ENCODE peak calls at places on chromosomes 1 and 21, in five cellular contexts. P, C, V, K and S are unnamed samples. For H3K36me3, the result is how much of the 10 kb centered on the place peaks cover.

GRCh38 chr1:216331211-216331610 is 92.0 kb downstream of the USH2A start:
- DNase-seq in C (no peak), P (no peak), V (no peak), K (no peak), S (no peak)

GRCh38 chr1:2606806-2607680 is 20.5 kb downstream of the PRXL2B start:
- DNase-seq in K (no peak), P (no peak), V (no peak), C (no peak), S (no peak)

GRCh38 chr21:35476616-35477395 is 427.7 kb upstream of the RUNX1 start:
- DNase-seq in P (no peak), K (no peak), V (no peak), C (peak), S (no peak)

GRCh38 chr1:58549231-58549958 is 2.9 kb upstream of the OMA1 start:
- DNase-seq in C (no peak), P (no peak), V (no peak), K (no peak), S (no peak)

GRCh38 chr1:147509786-147510360 is 31.4 kb upstream of the BCL9 start:
- DNase-seq in C (peak), P (no peak), V (no peak), K (peak), S (no peak)

GRCh38 chr21:35136586-35137254 is 87.6 kb upstream of the RUNX1 start:
- DNase-seq in C (peak), K (no peak), V (no peak), P (no peak), S (no peak)

GRCh38 chr1:18949689-18950414 is 6.6 kb downstream of the IFFO2 start:
- DNase-seq in C (peak), V (no peak), K (no peak), P (no peak), S (peak)

GRCh38 chr21:45036630-45037029 is 37.8 kb upstream of the ADARB1 start:
- DNase-seq in V (peak), C (no peak), K (no peak), P (no peak), S (no peak)

GRCh38 chr1:98053471-98054366 is 132.9 kb upstream of the DPYD start:
- DNase-seq in P (peak), V (peak), K (peak), C (peak), S (peak)

GRCh38 chr21:44331650-44332306 is 7.4 kb downstream of the CFAP410 start:
- DNase-seq in K (no peak), V (no peak), C (no peak), P (no peak), S (no peak)

GRCh38 chr1:222009105-222009730 is 267.3 kb upstream of the DUSP10 start:
- DNase-seq in C (peak), K (no peak), P (no peak), V (peak), S (peak)

GRCh38 chr1:242017580-242018233 is 18.8 kb upstream of the MAP1LC3C start:
- DNase-seq in K (peak), P (no peak), C (peak), V (peak), S (peak)

GRCh38 chr1:20184481-20184900 is 1.4 kb upstream of the UBXN10 start:
- DNase-seq in P (peak), V (no peak), C (no peak), K (no peak), S (no peak)

GRCh38 chr21:26147535-26147934 is 23.0 kb downstream of the APP start:
- DNase-seq in V (no peak), P (no peak), C (no peak), K (no peak), S (no peak)

GRCh38 chr1:43447891-43448708 is 5.6 kb downstream of the HYI start:
- DNase-seq in K (no peak), V (no peak), P (peak), C (no peak), S (no peak)

GRCh38 chr1:19317126-19317910 is 5.2 kb downstream of the SLC66A1 start:
- DNase-seq in C (no peak), K (no peak), P (no peak), V (no peak), S (no peak)

GRCh38 chr21:44090332-44090731 is 16.9 kb upstream of the PWP2 start:
- DNase-seq in V (peak), P (peak), C (no peak), K (no peak), S (no peak)

GRCh38 chr1:182993746-182994145 is 29.5 kb upstream of the LAMC1 start:
- DNase-seq in P (no peak), K (no peak), V (no peak), C (no peak), S (no peak)

GRCh38 chr1:94801919-94802546 is 18.1 kb upstream of the SLC44A3 start:
- DNase-seq in P (no peak), C (peak), V (peak), K (peak), S (no peak)

GRCh38 chr21:36109868-36110267 is 25.0 kb upstream of the CBR3 start:
- DNase-seq in P (no peak), C (no peak), V (no peak), K (no peak), S (no peak)

DNA sequence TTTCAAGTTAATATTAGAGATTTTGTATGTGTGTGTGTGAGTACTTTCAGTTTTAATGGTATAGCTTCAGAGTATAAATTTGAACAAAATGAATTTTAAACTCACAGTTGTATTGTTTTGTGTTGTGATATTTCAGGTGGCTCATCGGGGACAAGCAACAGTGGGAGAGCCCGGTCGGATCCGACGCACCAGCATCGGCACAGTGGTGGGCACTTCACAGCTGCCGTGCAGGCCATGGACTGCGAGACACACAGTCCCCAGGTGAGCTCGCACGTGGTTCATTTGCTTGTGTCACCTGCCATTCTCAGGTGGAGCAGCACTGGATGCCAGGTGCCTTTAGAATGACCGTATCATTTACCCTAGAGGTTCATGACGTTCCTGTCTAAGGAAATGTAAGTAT is 139.4 kb downstream of the DYRK1A start:
- DNase-seq in K (no peak), V (no peak), P (no peak), C (no peak), S (no peak)
- H3K36me3 ChIP-seq in K (half or more), V (half or more), P (under half), C (half or more), S (under half)

DNA sequence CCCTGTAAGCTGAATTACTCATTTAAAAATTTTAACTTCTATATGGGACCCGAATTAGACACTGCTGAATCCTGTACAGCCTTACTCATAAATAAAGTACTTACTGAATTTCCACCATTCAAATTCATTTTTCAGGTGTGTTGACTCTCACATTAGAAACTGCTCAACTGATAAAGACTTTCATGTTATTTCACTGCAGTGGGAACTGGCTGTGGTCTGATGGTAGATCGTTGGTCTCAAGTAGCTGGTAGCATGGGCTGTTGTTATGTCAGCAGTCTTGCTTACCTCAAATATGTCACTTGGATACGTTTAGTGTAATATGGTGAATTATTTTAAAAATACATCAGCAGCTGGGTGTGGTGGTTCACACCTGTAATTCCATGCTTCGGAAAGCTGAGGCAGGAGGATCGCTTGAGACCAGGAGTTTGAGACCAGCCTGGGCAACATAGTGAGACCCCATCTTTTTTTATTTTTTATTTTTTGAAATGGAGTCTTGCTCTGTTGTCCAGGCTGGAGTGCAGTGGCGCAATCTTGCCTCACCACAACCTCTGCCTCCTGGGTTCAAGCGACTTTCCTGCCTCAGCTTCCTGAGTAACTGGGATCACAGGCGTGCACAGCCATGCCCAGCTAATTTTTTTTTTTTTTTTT is 10.4 kb downstream of the DEGS1 start:
- DNase-seq in K (no peak), V (no peak), P (no peak), C (no peak), S (no peak)
- H3K36me3 ChIP-seq in K (under half), V (half or more), P (under half), C (under half), S (under half)

DNA sequence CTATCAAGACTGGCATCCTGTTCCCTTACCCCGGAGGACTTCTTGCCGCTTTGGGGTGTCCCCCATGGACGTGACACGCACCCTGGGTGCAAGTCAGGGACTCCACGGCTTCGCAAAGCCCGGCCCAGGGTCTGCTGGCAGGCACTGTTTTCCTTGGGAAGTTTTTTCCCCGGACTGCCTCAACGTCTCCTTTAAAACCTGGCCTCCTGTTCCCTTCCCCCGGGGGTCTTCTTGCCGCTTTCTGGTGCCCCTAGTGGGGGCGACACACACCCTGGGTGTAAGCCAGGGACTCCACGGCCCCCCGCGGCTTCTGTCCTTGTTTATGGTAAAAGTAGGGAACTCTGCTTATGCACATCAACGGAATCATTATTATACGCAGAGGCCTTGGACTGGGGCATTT is 136.6 kb downstream of the LIPI start:
- DNase-seq in V (no peak), C (no peak), P (no peak), K (no peak), S (no peak)
- H3K36me3 ChIP-seq in V (under half), C (under half), P (under half), K (under half), S (under half)

DNA sequence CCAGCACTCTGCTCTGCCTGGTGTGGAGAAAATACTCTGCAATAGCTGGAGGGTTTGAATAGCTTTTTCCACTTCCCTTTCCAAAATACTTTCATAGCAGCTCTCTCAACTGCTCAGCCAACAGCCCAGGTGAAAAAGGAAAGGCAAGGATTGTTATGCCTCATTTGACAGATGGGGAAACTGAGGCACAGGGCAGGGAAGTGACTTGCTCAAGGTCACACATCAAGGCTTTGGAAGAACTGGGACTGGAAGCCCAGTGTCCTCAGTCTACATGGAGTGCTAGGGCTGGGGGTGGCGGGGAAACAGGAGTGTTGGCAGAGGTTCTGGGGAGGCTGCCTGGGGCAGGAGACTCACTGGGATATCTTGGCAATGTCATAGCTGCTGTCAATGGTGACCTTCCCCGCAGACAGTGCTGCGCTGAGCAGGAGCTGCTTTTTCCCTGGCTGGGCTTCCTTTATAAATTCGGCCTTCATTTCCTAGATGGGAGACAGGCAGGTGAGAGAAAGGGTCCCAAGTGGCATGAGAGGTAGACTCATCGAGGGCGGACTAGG is 4.1 kb downstream of the CHI3L1 start:
- DNase-seq in C (no peak), P (no peak), K (no peak), V (no peak), S (no peak)
- H3K36me3 ChIP-seq in C (under half), P (under half), K (under half), V (under half), S (under half)

DNA sequence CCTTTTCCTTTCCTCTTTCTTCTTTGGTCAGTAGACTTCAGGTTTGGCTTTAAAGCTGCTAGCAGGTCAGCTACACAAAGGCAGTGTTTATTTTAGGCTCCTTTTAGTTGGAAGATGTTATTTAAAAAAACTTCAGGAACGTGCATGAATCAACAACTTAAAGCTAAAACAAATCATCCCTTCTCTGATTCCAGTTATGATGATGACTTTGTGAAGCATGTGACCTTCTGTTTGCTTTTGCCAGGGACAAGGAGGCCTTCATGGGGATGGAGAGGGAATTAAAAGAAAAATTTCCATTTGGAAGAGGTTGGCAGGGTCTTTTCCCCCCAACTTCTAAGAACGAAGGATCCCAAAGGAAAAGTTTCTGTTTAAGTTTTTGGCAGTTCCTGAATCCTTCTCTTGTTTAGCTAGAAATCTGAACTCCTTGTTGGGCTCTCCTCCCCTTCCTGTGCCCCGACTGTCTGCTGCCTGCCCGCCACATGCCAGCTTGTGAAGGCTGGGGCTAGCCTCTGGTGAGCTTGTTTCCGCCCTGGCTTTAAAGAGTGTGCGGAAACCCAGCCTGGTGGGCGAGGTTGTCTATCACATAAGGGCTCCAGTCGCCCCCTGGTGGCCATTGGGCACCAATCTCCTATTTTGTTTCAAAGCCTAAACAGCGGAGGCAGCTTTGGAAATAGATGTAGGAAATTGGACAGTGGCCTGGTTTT is 9.5 kb downstream of the ATP8B2 start:
- DNase-seq in K (peak), P (peak), C (peak), V (peak), S (peak)
- H3K36me3 ChIP-seq in K (half or more), P (under half), C (half or more), V (under half), S (half or more)

GRCh38 chr1:214423045-214423444 is 128.4 kb downstream of the PTPN14 start:
- DNase-seq in P (no peak), V (no peak), C (no peak), K (no peak), S (no peak)

GRCh38 chr1:214427871-214428277 is 123.5 kb downstream of the PTPN14 start:
- DNase-seq in K (no peak), C (peak), P (no peak), V (peak), S (peak)

GRCh38 chr1:214425723-214426419 is 125.5 kb downstream of the PTPN14 start:
- DNase-seq in V (no peak), K (no peak), P (no peak), C (no peak), S (no peak)

GRCh38 chr1:214426420-214426812 is 125.0 kb downstream of the PTPN14 start:
- DNase-seq in K (no peak), V (no peak), C (no peak), P (no peak), S (no peak)

GRCh38 chr1:214425101-214425500 is 126.3 kb downstream of the PTPN14 start:
- DNase-seq in V (no peak), C (no peak), K (no peak), P (no peak), S (no peak)
- H3K36me3 ChIP-seq in V (under half), C (under half), K (under half), P (under half), S (under half)

GRCh38 chr1:93531193-93531592 is 83.3 kb downstream of the FNBP1L start:
- DNase-seq in K (peak), C (no peak), P (no peak), V (no peak), S (no peak)
- H3K36me3 ChIP-seq in K (under half), C (under half), P (under half), V (under half), S (under half)

DNA sequence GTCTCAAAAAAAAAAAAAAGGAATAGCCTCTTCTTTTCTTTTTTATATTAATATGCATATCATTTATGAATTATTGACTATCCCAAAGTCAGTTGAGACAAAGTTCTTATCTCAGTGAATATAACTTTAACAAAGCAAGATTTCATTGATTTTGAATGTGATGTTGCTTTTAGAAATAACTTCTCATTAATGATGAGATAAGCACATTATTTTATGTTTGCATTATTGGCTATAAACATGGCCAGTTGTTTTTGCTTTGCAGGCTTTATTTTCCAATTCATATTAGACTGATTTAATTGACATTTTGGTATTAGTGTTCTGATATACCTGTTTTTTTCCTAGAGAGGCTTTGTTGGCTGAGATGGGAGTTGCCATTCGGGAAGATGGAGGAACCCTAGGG is 81.3 kb downstream of the KIF1B start:
- DNase-seq in C (no peak), V (no peak), P (no peak), K (no peak), S (no peak)
- H3K36me3 ChIP-seq in C (half or more), V (under half), P (under half), K (under half), S (under half)

GRCh38 chr1:112618114-112618720 is 724 bp downstream of the ST7L start:
- DNase-seq in C (peak), P (no peak), K (no peak), V (peak), S (peak)
- H3K36me3 ChIP-seq in C (under half), P (under half), K (under half), V (under half), S (under half)

DNA sequence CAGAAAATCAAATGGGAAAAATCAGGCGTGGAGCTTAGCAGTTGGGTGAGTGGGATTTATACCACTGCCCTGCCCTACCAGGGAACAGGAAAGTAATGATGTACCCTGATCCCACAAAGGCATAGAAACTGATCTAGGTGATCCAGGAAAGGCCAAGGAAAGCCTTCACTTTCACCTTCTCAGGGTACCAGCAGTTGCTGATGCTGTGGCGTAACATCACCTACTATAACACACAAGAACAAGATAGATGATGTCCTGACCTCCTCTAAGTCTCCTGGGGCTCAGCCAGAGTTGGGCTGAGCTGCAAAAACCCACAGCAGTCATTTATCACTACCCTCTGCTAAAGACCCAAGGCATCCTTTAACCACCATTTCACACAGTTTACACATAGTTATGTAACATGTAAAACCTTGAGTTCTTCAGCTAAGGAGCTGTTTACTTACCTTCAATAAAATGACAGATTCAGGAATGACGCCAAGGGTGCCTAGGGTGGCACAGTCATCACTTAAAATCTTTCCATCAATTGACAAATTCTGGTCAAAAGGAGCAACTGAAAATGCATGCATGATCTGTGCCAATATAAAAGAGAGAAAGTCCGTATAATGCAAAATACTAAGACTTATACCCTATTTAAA is 20.5 kb upstream of the RAP1GAP start:
- DNase-seq in C (no peak), K (no peak), V (no peak), P (no peak), S (no peak)
- H3K36me3 ChIP-seq in C (half or more), K (under half), V (half or more), P (under half), S (under half)